ENCODE peak calls at places on chromosome 7, in five cellular contexts. S is sigmoid colon, P is transverse colon, M is spleen, F is breast epithelium. W is an unnamed sample. For H3K4me1, the result is how much of the 10 kb centered on the place peaks cover.

GRCh38 chr7:101133621-101134398 is 6.9 kb downstream of the SERPINE1 start:
- DNase-seq in S (no peak), P (no peak), M (no peak), F (no peak), W (no peak)

GRCh38 chr7:100446040-100446439 is 9.7 kb upstream of the PPP1R35 start:
- DNase-seq in S (no peak), P (no peak), M (no peak), F (no peak), W (no peak)

GRCh38 chr7:112765105-112765504 is 25.1 kb downstream of the TMEM168 start:
- DNase-seq in S (no peak), P (no peak), M (no peak), F (no peak), W (no peak)

GRCh38 chr7:116566666-116567065 is 41.8 kb downstream of the CAV1 start:
- DNase-seq in S (no peak), P (no peak), M (no peak), F (no peak), W (no peak)

GRCh38 chr7:53340220-53340619 is 304.8 kb downstream of the POM121L12 start:
- DNase-seq in S (no peak), P (no peak), M (no peak), F (no peak), W (no peak)

GRCh38 chr7:35801392-35802101 is 690 bp downstream of the SEPTIN7 start:
- DNase-seq in S (peak), P (peak), M (peak), F (peak), W (peak)

GRCh38 chr7:96304573-96304972 is 17.3 kb downstream of the SLC25A13 start:
- DNase-seq in S (no peak), P (no peak), M (no peak), F (no peak), W (no peak)

GRCh38 chr7:127675716-127676115 is 23.7 kb downstream of the SND1 start:
- DNase-seq in S (no peak), P (no peak), M (no peak), F (no peak), W (no peak)

GRCh38 chr7:143148651-143149050 is 16.8 kb downstream of the PIP start:
- DNase-seq in S (no peak), P (no peak), M (no peak), F (no peak), W (no peak)

GRCh38 chr7:88278881-88279280 is 27.8 kb downstream of the STEAP4 start:
- DNase-seq in S (no peak), P (no peak), M (no peak), F (no peak), W (no peak)

GRCh38 chr7:30859940-30860623 is 51.6 kb upstream of the AQP1 start:
- DNase-seq in S (no peak), P (no peak), M (no peak), F (no peak), W (no peak)

GRCh38 chr7:150784954-150785353 is 15.2 kb downstream of the TMEM176B start:
- DNase-seq in S (no peak), P (peak), M (no peak), F (no peak), W (no peak)

GRCh38 chr7:158847451-158847866 is 8.9 kb upstream of the DYNC2I1 start:
- DNase-seq in S (peak), P (no peak), M (no peak), F (no peak), W (no peak)

GRCh38 chr7:138435231-138435919 is 24.7 kb upstream of the TRIM24 start:
- DNase-seq in S (no peak), P (no peak), M (no peak), F (no peak), W (no peak)

GRCh38 chr7:158011941-158012340 is 575.7 kb downstream of the PTPRN2 start:
- DNase-seq in S (no peak), P (no peak), M (no peak), F (no peak), W (no peak)

GRCh38 chr7:66779669-66780408 is 39.3 kb downstream of the RABGEF1 start:
- DNase-seq in S (no peak), P (no peak), M (no peak), F (no peak), W (no peak)

GRCh38 chr7:84801396-84801795 is 385.5 kb downstream of the SEMA3D start:
- DNase-seq in S (no peak), P (no peak), M (no peak), F (no peak), W (no peak)
- H3K27ac ChIP-seq in S (no peak), P (no peak), M (no peak), F (no peak), W (no peak)

GRCh38 chr7:134741901-134742635 is 37.4 kb upstream of the CALD1 start:
- DNase-seq in S (no peak), P (no peak), M (no peak), F (no peak), W (no peak)
- H3K4me1 ChIP-seq in S (under half), P (under half), M (under half), F (under half), W (under half)

DNA sequence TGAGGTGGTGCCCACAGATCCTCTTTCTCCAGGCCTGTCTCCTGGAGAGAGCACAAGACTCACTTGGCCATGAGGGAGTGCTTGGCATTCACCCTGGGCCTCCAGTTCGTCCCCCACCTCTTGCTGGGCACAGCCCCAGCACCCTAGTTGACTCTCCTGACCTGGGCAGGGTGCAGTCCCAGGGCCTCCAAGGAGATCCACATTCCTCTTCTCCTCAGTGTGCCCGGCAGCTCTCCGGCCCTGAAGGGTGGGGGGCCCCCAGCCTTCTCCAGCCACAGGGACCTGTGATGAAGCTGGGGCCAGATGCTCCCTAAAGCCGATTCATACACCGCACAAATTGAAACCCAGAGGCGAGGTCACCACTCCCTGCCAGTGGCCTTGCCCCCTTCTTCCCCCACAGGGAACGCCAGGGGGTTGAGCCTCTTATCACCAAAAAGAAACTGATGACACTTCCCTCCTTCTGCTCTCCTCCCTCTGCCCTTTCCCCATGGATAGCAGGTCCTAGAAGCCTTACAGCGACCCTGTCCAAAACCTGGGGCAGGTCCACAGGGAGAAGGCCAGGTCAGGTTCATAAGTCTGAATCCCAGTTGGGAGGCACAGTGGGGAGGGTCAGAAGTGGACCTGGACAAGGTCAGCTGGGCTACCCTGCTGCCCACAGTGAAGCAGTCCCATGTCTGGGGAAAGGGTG is 3.1 kb downstream of the EN2 start:
- DNase-seq in S (no peak), P (no peak), M (peak), F (no peak), W (no peak)
- TF ChIP-seq POLR2AphosphoS5 in S (no peak), P (no peak), M (no peak), F (no peak), W (no peak)

GRCh38 chr7:13024323-13024722 is 336.9 kb downstream of the ARL4A start:
- DNase-seq in S (no peak), P (no peak), M (no peak), F (no peak), W (no peak)

GRCh38 chr7:13017325-13017853 is 330.0 kb downstream of the ARL4A start:
- DNase-seq in S (no peak), P (no peak), M (no peak), F (no peak), W (no peak)

GRCh38 chr7:13017881-13018280 is 330.4 kb downstream of the ARL4A start:
- DNase-seq in S (no peak), P (no peak), M (no peak), F (no peak), W (no peak)

GRCh38 chr7:13021971-13022370 is 334.5 kb downstream of the ARL4A start:
- DNase-seq in S (no peak), P (no peak), M (no peak), F (no peak), W (no peak)

DNA sequence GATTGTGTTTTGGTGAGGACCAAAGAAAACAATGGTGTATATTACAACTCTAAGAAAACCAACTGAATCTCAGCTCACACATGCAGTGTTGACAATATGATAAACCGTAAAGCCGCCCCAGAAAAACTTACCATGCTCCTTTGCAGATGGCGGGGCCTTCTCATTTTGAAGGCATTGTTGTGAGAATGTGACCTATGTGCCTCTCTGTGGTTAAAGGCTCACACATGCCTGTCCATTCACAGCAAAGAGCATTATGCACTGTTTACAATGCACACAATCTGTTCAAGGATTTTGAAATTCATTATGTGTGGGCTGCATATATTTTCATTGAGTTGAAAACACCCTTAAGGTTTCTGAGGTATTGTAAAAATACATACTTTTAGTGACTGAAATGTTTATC is 334.1 kb downstream of the ARL4A start:
- DNase-seq in S (no peak), P (no peak), M (no peak), F (no peak), W (no peak)
- H3K27ac ChIP-seq in S (no peak), P (no peak), M (no peak), F (peak), W (no peak)

DNA sequence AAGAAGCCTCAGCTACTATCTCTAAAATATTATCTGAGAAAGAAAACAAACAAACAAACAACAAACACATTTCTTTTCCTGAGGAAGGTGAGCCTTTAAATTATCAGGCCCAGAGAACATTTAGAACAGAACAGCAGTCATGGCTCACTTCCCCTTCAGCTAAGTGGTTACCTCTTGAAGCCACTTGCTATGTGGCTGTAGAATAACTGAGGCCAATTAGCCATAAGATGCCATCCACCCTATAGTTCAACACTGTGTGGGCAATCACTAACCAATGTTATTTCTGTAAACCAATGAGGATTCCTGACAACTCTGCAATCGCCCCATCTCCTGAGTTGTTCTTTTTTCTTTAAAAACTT is 3.7 kb upstream of the UPP1 start:
- DNase-seq in S (no peak), P (no peak), M (no peak), F (no peak), W (no peak)
- H3K4me1 ChIP-seq in S (under half), P (under half), M (under half), F (under half), W (under half)

DNA sequence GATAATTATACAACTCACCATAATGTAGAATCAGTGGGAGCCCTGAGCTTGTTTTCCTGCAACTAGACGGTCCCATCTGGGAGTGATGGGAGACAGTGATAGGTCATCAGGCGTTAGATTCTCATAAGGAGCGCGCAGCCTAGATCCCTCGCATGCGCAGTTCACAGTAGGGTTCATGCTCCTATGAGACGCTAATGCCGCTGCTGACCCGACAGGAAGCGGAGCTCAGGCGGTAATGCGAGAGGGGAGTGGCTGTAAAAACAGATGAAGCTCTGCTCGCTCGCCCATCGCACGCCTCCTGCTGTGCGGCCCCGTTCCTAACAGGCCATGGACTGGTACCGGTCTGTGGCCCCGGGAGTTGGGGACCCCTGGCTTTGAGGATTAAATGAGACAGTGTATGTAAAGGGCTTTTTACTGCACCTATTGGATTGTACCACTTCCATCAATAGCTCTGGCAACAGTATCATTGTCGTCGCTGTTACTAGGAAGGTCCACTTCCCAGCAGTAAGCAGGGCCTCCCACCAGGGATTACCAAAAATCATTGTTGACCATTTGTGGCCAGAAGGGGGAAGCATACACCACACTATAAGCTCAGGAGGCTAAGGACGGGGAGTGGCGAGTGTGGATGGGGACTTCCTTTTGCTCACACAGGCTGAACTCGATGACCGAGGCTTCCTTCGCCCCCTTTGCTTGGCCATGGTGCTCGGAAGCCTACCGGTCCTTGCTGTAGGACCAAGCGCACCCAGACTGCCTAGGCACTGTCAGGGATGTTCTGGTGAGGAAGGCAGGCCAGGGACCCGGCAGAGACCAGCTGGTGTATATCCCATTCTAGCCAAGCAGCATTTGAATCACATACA is 26.4 kb downstream of the AKR1B1 start:
- DNase-seq in S (peak), P (peak), M (peak), F (peak), W (peak)
- TF ChIP-seq POLR2AphosphoS5 in S (no peak), P (peak), M (peak), F (peak), W (peak)

DNA sequence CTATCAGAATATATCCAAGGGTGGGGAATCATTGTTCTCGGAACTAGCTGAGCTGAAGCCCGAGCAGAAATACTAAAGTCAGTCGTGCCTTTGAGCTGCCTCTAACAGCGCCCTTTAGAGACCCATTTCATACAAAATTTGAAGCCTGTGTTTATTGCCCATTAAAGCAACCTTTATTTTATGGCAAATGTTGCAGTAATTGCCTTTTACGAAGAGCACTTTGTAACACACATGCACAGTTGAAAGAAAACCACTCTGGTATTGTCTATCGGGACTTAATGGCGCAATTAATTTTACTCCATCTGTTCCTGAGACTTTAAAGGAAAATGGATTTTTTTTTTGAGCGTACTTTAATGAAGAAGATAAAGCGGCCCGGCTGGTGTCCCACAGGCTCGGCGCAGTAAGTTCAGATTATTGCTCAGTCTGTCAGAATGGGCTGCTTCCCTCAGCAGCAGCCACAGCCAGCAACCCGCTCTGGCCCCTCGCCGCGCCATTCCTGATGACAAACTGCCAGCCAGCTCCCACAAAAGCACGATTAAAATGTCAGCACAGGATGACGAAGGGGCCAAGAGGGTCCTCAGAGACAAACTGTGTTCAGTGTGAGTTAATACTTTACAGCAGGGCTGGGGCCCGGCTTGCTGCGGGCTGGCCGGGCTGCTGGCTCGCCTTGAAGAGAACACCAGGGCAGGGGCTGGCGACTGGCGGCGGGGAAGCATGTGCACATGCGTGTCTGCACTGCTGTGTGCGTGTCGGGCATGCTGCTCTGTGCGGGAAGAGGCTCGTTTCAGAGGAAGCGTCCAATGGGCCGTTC is 501.1 kb upstream of the GALNT17 start:
- DNase-seq in S (no peak), P (no peak), M (no peak), F (no peak), W (no peak)
- H3K27ac ChIP-seq in S (no peak), P (no peak), M (no peak), F (no peak), W (no peak)

GRCh38 chr7:92634924-92635519 is 44.8 kb upstream of the FAM133B start:
- DNase-seq in S (no peak), P (no peak), M (no peak), F (no peak), W (no peak)

GRCh38 chr7:92634125-92634710 is 44.0 kb upstream of the FAM133B start:
- DNase-seq in S (no peak), P (no peak), M (no peak), F (no peak), W (no peak)

GRCh38 chr7:92631830-92632487 is 41.8 kb upstream of the FAM133B start:
- DNase-seq in S (no peak), P (no peak), M (no peak), F (no peak), W (no peak)

GRCh38 chr7:92632791-92633190 is 42.6 kb upstream of the FAM133B start:
- DNase-seq in S (no peak), P (no peak), M (no peak), F (no peak), W (no peak)

DNA sequence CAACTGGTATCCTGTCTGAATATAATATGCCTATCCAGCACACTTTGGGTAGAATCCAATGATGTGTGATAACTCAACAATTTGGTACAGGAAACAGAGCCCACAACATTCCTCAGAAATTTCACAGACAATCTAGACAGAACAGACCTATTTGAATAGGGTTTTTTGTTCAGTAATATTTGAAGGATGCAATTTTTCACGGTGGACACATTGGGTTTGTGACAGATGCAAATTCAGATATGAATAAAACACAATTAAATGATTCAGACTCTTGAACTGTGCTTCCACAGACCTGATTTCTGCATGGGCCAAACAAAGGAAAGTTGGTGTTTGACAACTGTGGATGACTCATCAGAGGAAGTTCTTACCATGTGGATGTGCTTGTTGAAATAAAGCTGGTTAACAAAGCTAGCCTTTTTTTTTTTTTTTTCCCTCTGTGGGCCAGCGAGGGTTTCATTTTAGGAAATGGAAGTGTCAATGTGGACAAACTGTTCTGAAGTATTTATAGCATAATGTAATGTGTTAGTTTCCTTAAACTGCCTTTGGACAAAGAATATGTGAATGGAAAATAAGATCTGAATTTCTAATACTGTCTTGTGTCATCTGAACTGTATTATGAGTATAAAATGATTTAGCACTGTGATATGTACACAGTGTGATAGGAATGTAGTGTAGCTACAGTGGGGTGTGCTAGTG is 43.2 kb upstream of the FAM133B start:
- DNase-seq in S (no peak), P (no peak), M (no peak), F (no peak), W (peak)
- H3K4me1 ChIP-seq in S (under half), P (under half), M (under half), F (under half), W (under half)

DNA sequence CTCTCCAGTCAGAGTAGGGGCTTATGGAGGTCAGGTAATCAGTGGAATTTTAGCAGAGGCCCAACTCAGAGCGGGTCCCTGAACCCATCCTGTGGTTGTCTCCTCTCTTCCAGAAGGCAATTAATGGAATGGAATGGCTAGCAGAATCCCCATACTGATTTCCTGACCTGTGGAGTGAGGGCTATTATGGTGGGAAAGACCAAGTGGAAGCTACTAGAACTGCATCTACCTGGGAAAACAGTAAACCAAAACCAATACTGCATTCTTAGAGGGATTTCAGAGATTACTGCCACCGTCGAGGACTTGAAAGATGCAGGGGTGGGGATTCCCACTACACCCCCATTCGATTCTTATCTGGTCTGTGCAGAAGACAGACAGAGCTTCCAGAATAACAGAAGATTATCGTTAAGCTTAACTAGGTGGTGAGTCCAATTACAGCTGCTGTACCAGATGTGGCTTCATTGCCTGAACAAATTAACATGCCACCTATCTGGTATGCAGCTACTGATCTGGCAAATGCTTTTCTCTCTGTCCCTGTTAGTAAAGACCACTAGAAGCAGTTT is 73.2 kb downstream of the LMBR1 start:
- DNase-seq in S (no peak), P (no peak), M (no peak), F (no peak), W (no peak)
- TF ChIP-seq POLR2AphosphoS5 in S (no peak), P (no peak), M (no peak), F (no peak), W (no peak)

W was measured in prostate gland.